ENCODE peak calls at places on chromosomes 16 and 17, in eight cellular contexts. D is T follicular helper cell; I is EL; N is activated T-helper 2 cell treated with anti-CD3 and anti-CD28 coated beads, Interferon-gamma antibody, Interleukin-2, Interleukin-4, amounts not matched to agents 10 μg/mL and 5 μg/mL and 100 μg/mL, durations not matched to agents 14 hours and 24 hours and 36 hours; O is HT1080; G is heart right ventricle; Z is activated B cell treated with CpG ODN at 0.5 μM for 24 hours; K is effector CD4-positive, alpha-beta T cell. H is an unnamed sample.

GRCh38 chr16:89132194-89133005 is 38.7 kb downstream of the ACSF3 start:
- DNase-seq in D (no peak), G (no peak), I (no peak), N (no peak), Z (no peak), K (no peak), O (no peak), H (no peak)

GRCh38 chr17:3964203-3965122 is at the start of gene ATP2A3:
- DNase-seq in D (peak; percentile 56), N (peak; percentile 66), O (no peak), G (peak; percentile 57), K (peak; percentile 63), I (peak; percentile 21), Z (peak; percentile 77), H (peak; percentile 55)

GRCh38 chr16:66705790-66706505 is 9.4 kb upstream of the CMTM4 start:
- DNase-seq in G (peak; percentile 76), N (no peak), O (no peak), K (no peak), I (peak; percentile 59), Z (no peak), D (no peak), H (no peak)

GRCh38 chr17:290626-291025 is 62.0 kb downstream of the RPH3AL start:
- DNase-seq in G (no peak), K (no peak), I (no peak), N (no peak), D (no peak), O (no peak), Z (no peak), H (no peak)

GRCh38 chr17:58755577-58756245 is at the start of gene PPM1E:
- DNase-seq in K (no peak), I (peak; percentile 37), D (peak; percentile 7), G (peak; percentile 34), O (peak; percentile 64), Z (peak; percentile 56), N (peak; percentile 34), H (no peak)

GRCh38 chr17:33519692-33520091 is 226.6 kb upstream of the ASIC2 start:
- DNase-seq in Z (no peak), K (no peak), N (no peak), G (no peak), D (no peak), I (no peak), O (no peak), H (no peak)

GRCh38 chr17:76032073-76032779 is 5.1 kb upstream of the EVPL start:
- DNase-seq in K (no peak), D (no peak), G (no peak), N (no peak), I (no peak), O (no peak), Z (no peak), H (no peak)

GRCh38 chr17:80565347-80566053 is 20.9 kb downstream of the RPTOR start:
- DNase-seq in O (no peak), Z (no peak), N (no peak), I (no peak), K (no peak), D (no peak), G (no peak), H (no peak)

GRCh38 chr16:70018254-70018653 is 67.1 kb downstream of the CLEC18A start:
- DNase-seq in Z (no peak), D (peak; percentile 47), N (peak; percentile 43), G (no peak), K (peak; percentile 45), O (peak; percentile 13), I (peak; percentile 5), H (no peak)

H was measured in GDM1.